ENCODE peak calls at places on chromosomes 6 and 20, in four cellular contexts. V, L, F and Q are unnamed samples.

GRCh38 chr6:35294308-35294945 is 3.2 kb upstream of the DEF6 start:
- DNase-seq in V (peak), F (no peak), L (peak), Q (peak)

GRCh38 chr20:10605547-10606195 is 68.1 kb downstream of the JAG1 start:
- DNase-seq in L (no peak), V (no peak), F (no peak), Q (no peak)

GRCh38 chr6:37244430-37245310 is 12.9 kb upstream of the TBC1D22B start:
- DNase-seq in L (peak), V (peak), F (no peak), Q (no peak)

GRCh38 chr20:61291166-61291829 is 39.2 kb downstream of the CDH4 start:
- DNase-seq in F (no peak), L (no peak), V (no peak), Q (no peak)

GRCh38 chr6:160162167-160162566 is 40.6 kb downstream of the SLC22A1 start:
- DNase-seq in V (no peak), L (no peak), F (no peak), Q (no peak)

GRCh38 chr6:167702241-167702827 is 124.4 kb upstream of the AFDN start:
- DNase-seq in F (no peak), V (no peak), L (no peak), Q (no peak)

GRCh38 chr6:154865291-154865690 is 129.8 kb upstream of the TIAM2 start:
- DNase-seq in F (no peak), V (no peak), L (no peak), Q (no peak)

GRCh38 chr6:30883743-30884520 is at the start of gene DDR1:
- DNase-seq in L (no peak), F (no peak), V (peak), Q (peak)

GRCh38 chr6:2804516-2804915 is 37.1 kb downstream of the SERPINB1 start:
- DNase-seq in V (no peak), L (peak), F (no peak), Q (no peak)

GRCh38 chr20:17762873-17763557 is 63.2 kb downstream of the BANF2 start:
- DNase-seq in V (no peak), F (no peak), L (no peak), Q (no peak)

GRCh38 chr6:117483645-117484016 is 1.2 kb downstream of the DCBLD1 start:
- DNase-seq in V (peak), F (no peak), L (no peak), Q (no peak)

GRCh38 chr6:154766993-154767392 is 33.8 kb downstream of the SCAF8 start:
- DNase-seq in L (no peak), F (no peak), V (no peak), Q (no peak)

GRCh38 chr20:56163806-56164205 is 84.7 kb upstream of the MC3R start:
- DNase-seq in F (no peak), V (no peak), L (no peak), Q (no peak)

GRCh38 chr6:74091133-74091793 is 395.3 kb downstream of the CD109 start:
- DNase-seq in V (peak), L (no peak), F (no peak), Q (no peak)

GRCh38 chr6:165556116-165556843 is 106.8 kb downstream of the PDE10A start:
- DNase-seq in F (no peak), V (no peak), L (no peak), Q (no peak)

GRCh38 chr6:130158548-130158947 is 64.2 kb downstream of the SAMD3 start:
- DNase-seq in L (no peak), V (no peak), F (no peak), Q (no peak)

GRCh38 chr6:56363796-56364195 is 116.4 kb upstream of the COL21A1 start:
- DNase-seq in V (no peak), F (no peak), L (no peak), Q (no peak)

GRCh38 chr20:60970601-60971000 is 281.5 kb upstream of the CDH4 start:
- DNase-seq in L (no peak), F (no peak), V (no peak), Q (no peak)

GRCh38 chr6:149335924-149336323 is 18.4 kb downstream of the TAB2 start:
- DNase-seq in L (no peak), F (no peak), V (no peak), Q (no peak)

GRCh38 chr6:127938701-127939100 is 37.8 kb upstream of the THEMIS start:
- DNase-seq in F (no peak), L (no peak), V (peak), Q (no peak)

GRCh38 chr6:125950293-125950692 is 6.3 kb upstream of the HINT3 start:
- DNase-seq in L (no peak), V (peak), F (no peak), Q (no peak)

GRCh38 chr6:127146935-127147334 is 28.5 kb downstream of the RSPO3 start:
- DNase-seq in V (no peak), F (no peak), L (no peak), Q (no peak)

GRCh38 chr20:44019638-44020335 is 105.1 kb downstream of the TOX2 start:
- DNase-seq in V (no peak), F (no peak), L (no peak), Q (no peak)

GRCh38 chr6:169689247-169689646 is 12.6 kb downstream of the WDR27 start:
- DNase-seq in V (no peak), F (no peak), L (no peak), Q (no peak)

GRCh38 chr6:160431791-160432404 is 83.7 kb downstream of the SLC22A3 start:
- DNase-seq in V (peak), L (no peak), F (no peak), Q (no peak)

GRCh38 chr6:160979063-160979708 is 12.4 kb upstream of the MAP3K4 start:
- DNase-seq in L (peak), V (no peak), F (no peak), Q (no peak)

GRCh38 chr6:157530126-157530525 is 149.1 kb downstream of the ZDHHC14 start:
- DNase-seq in F (no peak), L (no peak), V (no peak), Q (no peak)

GRCh38 chr6:157531169-157531985 is 150.4 kb downstream of the ZDHHC14 start:
- DNase-seq in F (no peak), V (no peak), L (no peak), Q (no peak)

GRCh38 chr6:157528931-157529653 is 148.1 kb downstream of the ZDHHC14 start:
- DNase-seq in L (peak), V (peak), F (no peak), Q (no peak)

GRCh38 chr6:157530724-157531168 is 149.8 kb downstream of the ZDHHC14 start:
- DNase-seq in F (no peak), L (no peak), V (no peak), Q (no peak)

GRCh38 chr6:157529654-157530039 is 148.7 kb downstream of the ZDHHC14 start:
- DNase-seq in F (no peak), V (no peak), L (no peak), Q (no peak)
- TF ChIP-seq SPI1 in F (no peak), V (no peak), L (no peak), Q (no peak)

DNA sequence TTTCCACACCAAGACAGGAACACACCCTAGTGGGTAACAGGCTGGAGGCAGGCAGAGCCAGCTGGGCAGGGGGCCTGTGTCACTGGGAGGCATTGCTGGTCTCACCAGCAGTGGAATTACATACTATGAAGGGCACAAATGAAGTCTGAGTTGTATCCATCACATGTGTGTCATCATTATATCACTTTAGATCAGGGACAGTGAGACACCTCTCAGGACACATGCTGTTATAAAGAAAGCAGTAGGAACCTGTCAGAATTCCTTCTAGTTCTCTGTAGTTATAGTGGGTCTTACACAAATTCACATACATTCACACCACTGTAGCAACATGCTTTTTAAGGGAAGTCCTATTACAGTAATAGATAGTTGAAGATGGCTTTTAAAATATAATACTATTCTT is 63.5 kb upstream of the FYN start:
- DNase-seq in F (no peak), V (no peak), L (no peak), Q (no peak)
- TF ChIP-seq SPI1 in F (no peak), V (no peak), L (no peak), Q (no peak)

GRCh38 chr20:14617123-14617522 is 279.7 kb upstream of the FLRT3 start:
- DNase-seq in L (no peak), F (no peak), V (no peak), Q (no peak)

GRCh38 chr20:14609328-14610221 is 272.2 kb upstream of the FLRT3 start:
- DNase-seq in L (no peak), F (no peak), V (no peak), Q (no peak)

GRCh38 chr20:14616003-14616402 is 278.6 kb upstream of the FLRT3 start:
- DNase-seq in V (no peak), L (no peak), F (no peak), Q (no peak)

DNA sequence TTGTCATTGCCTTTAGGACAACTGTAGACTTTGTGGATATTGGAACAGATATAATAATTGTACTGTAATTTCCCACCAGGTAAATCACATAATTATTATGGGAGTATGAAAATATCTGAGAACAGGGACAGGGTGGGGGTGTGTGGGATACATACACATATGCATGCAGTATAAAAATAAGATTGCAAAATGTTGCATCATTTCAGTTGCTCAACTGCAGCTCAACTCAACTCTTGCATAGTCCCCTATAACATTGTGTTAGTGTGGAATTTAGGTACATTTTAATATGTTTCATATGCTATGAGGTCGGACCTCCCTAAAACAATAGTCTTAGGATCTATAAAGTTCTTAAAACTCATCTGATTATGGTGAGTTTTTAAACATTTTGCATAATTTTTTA is 275.0 kb upstream of the FLRT3 start:
- DNase-seq in F (no peak), V (no peak), L (peak), Q (no peak)
- TF ChIP-seq SPI1 in F (no peak), V (no peak), L (no peak), Q (no peak)

GRCh38 chr20:51884561-51884960 is 82.2 kb upstream of the SALL4 start:
- DNase-seq in V (no peak), F (no peak), L (no peak), Q (no peak)
- TF ChIP-seq SPI1 in V (no peak), F (no peak), L (no peak), Q (no peak)

GRCh38 chr20:58832442-58832841 is 18.3 kb downstream of the GNAS-AS1 start:
- DNase-seq in F (no peak), L (peak), V (no peak), Q (no peak)

GRCh38 chr20:58828141-58828540 is 22.6 kb downstream of the GNAS-AS1 start:
- DNase-seq in L (no peak), F (no peak), V (no peak), Q (no peak)

GRCh38 chr20:58825450-58825849 is 25.3 kb downstream of the GNAS-AS1 start:
- DNase-seq in L (no peak), F (no peak), V (no peak), Q (no peak)

GRCh38 chr20:58826271-58826670 is 24.4 kb downstream of the GNAS-AS1 start:
- DNase-seq in V (no peak), L (no peak), F (no peak), Q (no peak)

DNA sequence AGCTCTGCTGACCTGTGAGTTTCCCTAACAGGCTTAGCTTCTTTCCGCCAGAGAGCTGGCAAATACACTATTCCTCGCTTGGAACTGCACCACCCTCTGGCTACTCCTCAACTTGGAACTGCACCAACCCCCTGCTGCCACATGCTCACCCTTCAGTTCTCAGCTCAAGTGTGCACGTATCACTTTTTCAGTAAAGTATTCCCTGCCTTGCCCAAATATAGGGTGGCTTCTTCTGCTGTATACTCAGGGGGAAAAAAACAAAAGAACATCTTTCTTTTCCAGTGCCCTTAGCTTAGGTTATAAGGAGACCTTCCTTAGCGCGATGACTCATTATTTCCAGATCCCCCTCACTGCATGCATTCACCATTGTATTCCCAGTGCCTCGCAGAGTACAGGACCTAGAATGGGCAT is 21.2 kb downstream of the GNAS-AS1 start:
- DNase-seq in V (no peak), F (no peak), L (no peak), Q (no peak)
- TF ChIP-seq SPI1 in V (no peak), F (no peak), L (no peak), Q (no peak)

GRCh38 chr20:35546127-35546526 is 4.2 kb downstream of the ERGIC3 start:
- DNase-seq in L (no peak), V (no peak), F (no peak), Q (no peak)

GRCh38 chr20:35547319-35547718 is 5.4 kb downstream of the ERGIC3 start:
- DNase-seq in V (no peak), F (no peak), L (no peak), Q (no peak)

GRCh38 chr20:35552914-35553313 is 11.0 kb downstream of the ERGIC3 start:
- DNase-seq in F (no peak), V (no peak), L (no peak), Q (no peak)

GRCh38 chr20:35555951-35556645 is 14.2 kb downstream of the ERGIC3 start:
- DNase-seq in L (no peak), F (no peak), V (no peak), Q (no peak)

DNA sequence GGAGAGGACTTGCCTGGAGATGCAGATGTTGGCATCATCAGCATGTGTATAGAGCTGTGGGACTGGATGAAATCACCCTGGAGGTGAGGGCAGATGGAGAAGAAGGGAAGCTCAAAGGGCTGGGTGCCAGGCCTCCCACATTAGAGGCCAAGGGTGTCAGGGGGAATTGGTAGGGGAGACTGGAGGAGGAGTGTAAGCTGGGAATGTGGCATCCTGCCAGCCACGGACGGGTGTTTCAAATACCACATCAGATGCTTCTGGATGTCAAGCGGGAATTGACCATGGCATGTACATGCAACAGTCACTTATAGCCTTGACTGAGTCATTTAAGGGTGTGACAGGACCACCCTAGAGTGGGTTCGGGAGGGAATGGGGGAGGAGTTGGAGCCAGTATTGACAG is 9.6 kb downstream of the ERGIC3 start:
- DNase-seq in L (no peak), F (no peak), V (no peak), Q (no peak)
- TF ChIP-seq SPI1 in L (no peak), F (no peak), V (no peak), Q (no peak)

GRCh38 chr6:137712587-137712986 is 154.5 kb upstream of the TNFAIP3 start:
- DNase-seq in L (no peak), F (no peak), V (no peak), Q (no peak)

GRCh38 chr6:137722749-137723272 is 144.2 kb upstream of the TNFAIP3 start:
- DNase-seq in F (no peak), L (no peak), V (no peak), Q (no peak)

GRCh38 chr6:137715589-137716045 is 151.4 kb upstream of the TNFAIP3 start:
- DNase-seq in F (no peak), L (no peak), V (no peak), Q (no peak)

GRCh38 chr6:137711929-137712328 is 155.1 kb upstream of the TNFAIP3 start:
- DNase-seq in L (no peak), F (no peak), V (no peak), Q (no peak)

DNA sequence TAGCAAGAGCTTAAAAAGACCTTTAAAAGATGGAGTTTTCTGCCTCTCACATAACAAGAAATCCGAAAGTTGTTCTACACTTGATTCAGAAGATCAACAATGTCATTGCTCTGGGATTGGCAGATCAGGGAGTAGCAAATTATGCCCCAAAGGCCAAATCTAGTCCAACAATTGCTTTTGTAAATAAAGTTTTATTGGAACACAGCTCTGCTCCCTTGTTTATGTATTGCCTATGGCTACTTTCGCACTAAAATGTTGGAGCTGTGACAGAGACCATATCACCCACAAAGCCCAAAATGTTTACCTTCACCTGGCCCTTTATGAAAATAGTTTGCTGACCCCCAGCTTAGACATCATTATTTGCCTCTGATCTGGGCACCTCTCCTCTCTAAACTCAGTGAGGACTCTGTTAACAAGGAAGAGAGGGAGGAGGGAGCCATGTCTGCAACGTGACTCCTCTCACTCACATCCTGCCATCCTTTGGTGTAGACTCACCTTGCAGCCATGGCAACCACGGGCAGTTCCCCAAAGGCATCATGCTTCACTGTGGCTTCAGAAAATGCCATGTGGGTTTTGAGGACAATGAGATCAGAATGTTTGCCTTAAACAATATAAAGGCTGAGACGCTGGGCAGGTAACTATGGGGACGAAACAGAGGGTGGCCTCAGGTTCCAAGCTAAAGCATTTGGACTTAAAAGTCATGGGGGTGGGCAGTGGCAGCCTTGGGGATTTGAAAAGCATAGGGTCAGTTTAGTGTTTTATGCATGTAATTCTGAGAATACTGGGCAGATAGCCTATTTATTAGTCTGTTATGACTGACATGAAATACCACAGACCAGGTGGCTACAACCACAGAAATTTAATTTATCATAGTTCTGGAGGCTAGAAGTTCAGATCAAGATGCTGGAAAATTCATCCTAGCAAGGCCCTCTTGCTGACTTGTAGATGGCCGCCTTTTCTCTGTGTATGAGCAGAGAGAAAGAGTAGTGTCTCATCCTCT is 149.7 kb upstream of the TNFAIP3 start:
- DNase-seq in V (no peak), L (no peak), F (no peak), Q (no peak)
- TF ChIP-seq SPI1 in V (no peak), L (no peak), F (peak), Q (peak)